ENCODE peak calls at places on chromosomes 4 and X, in four cellular contexts. U, D, P and Y are unnamed samples.

GRCh38 chrX:33160273-33160672 is 51.1 kb downstream of the DMD start:
- DNase-seq in U (no peak), D (no peak), P (no peak), Y (no peak)

GRCh38 chr4:151430737-151431457 is 21.9 kb downstream of the FHIP1A start:
- DNase-seq in U (no peak), D (no peak), P (no peak), Y (no peak)

GRCh38 chrX:103727115-103727514 is 16.4 kb downstream of the TMEM31 start:
- DNase-seq in U (no peak), D (no peak), P (no peak), Y (no peak)

GRCh38 chr4:171929907-171930306 is 116.7 kb downstream of the GALNTL6 start:
- DNase-seq in U (no peak), D (no peak), P (no peak), Y (no peak)

GRCh38 chrX:85955510-85955909 is 91.8 kb downstream of the CHM start:
- DNase-seq in U (no peak), D (no peak), P (no peak), Y (no peak)

GRCh38 chrX:103554687-103555417 is 30.5 kb upstream of the TCEAL4 start:
- DNase-seq in U (peak; percentile 78), D (peak; percentile 28), P (no peak), Y (peak; percentile 10)

GRCh38 chrX:14377427-14377826 is 151.9 kb upstream of the GLRA2 start:
- DNase-seq in U (no peak), D (no peak), P (no peak), Y (no peak)

GRCh38 chrX:54089191-54089590 is 44.9 kb upstream of the PHF8 start:
- DNase-seq in U (no peak), D (no peak), P (no peak), Y (no peak)

GRCh38 chr4:168631241-168632151 is 134.6 kb downstream of the PALLD start:
- DNase-seq in U (no peak), D (no peak), P (no peak), Y (peak; percentile 72)

GRCh38 chrX:45518552-45518951 is 317.9 kb upstream of the DIPK2B start:
- DNase-seq in U (no peak), D (no peak), P (no peak), Y (no peak)

GRCh38 chr4:146232131-146232722 is 17.9 kb downstream of the REELD1 start:
- DNase-seq in U (no peak), D (no peak), P (no peak), Y (no peak)

GRCh38 chrX:1059576-1060561 is 152.6 kb downstream of the CRLF2 start:
- DNase-seq in U (no peak), D (no peak), P (no peak), Y (no peak)

GRCh38 chr4:13892739-13893105 is 265.2 kb upstream of the BOD1L1 start:
- DNase-seq in U (no peak), D (no peak), P (peak; percentile 73), Y (peak; percentile 59)

GRCh38 chr4:109015413-109015810 is 252.6 kb upstream of the ETNPPL start:
- DNase-seq in U (no peak), D (no peak), P (no peak), Y (no peak)

GRCh38 chr4:11337287-11337686 is 91.4 kb downstream of the HS3ST1 start:
- DNase-seq in U (no peak), D (no peak), P (no peak), Y (no peak)

GRCh38 chrX:10755477-10756334 is 135.3 kb upstream of the MID1 start:
- DNase-seq in U (no peak), D (no peak), P (peak; percentile 3), Y (peak; percentile 75)

GRCh38 chrX:12425496-12425895 is 287.2 kb downstream of the FRMPD4 start:
- DNase-seq in U (no peak), D (no peak), P (no peak), Y (no peak)

GRCh38 chr4:99394913-99395312 is 40.2 kb downstream of the ADH7 start:
- DNase-seq in U (no peak), D (no peak), P (no peak), Y (no peak)

GRCh38 chrX:21734175-21734574 is 23.7 kb downstream of the SMPX start:
- DNase-seq in U (no peak), D (no peak), P (no peak), Y (no peak)

GRCh38 chrX:2697741-2698294 is 6.7 kb downstream of the CD99 start:
- DNase-seq in U (peak; percentile 65), D (no peak), P (no peak), Y (no peak)

GRCh38 chrX:34559325-34559724 is 97.8 kb downstream of the TMEM47 start:
- DNase-seq in U (no peak), D (no peak), P (no peak), Y (no peak)

GRCh38 chr4:125355791-125356190 is 41.0 kb downstream of the FAT4 start:
- DNase-seq in U (no peak), D (no peak), P (no peak), Y (no peak)

GRCh38 chr4:102734591-102735385 is 26.0 kb downstream of the MANBA start:
- DNase-seq in U (peak; percentile 40), D (no peak), P (peak; percentile 58), Y (peak; percentile 61)

GRCh38 chr4:39814403-39815185 is 116.7 kb downstream of the UBE2K start:
- DNase-seq in U (peak; percentile 16), D (no peak), P (no peak), Y (no peak)